ENCODE peak calls at places on chromosomes 7 and 10, in four cellular contexts. R, Y, Q and A are unnamed samples.

GRCh38 chr10:131200856-131201470 is 110.6 kb downstream of the TCERG1L start:
- DNase-seq in R (no peak), Q (no peak), Y (peak; percentile 16), A (no peak)

GRCh38 chr10:1158066-1158465 is 101.9 kb downstream of the WDR37 start:
- DNase-seq in Q (no peak), R (no peak), Y (no peak), A (no peak)

GRCh38 chr10:84004206-84004605 is 135.1 kb upstream of the GHITM start:
- DNase-seq in Y (no peak), Q (no peak), R (no peak), A (no peak)

GRCh38 chr7:75989084-75989725 is 5.2 kb downstream of the TMEM120A start:
- DNase-seq in R (no peak), Y (no peak), Q (no peak), A (no peak)

GRCh38 chr7:141200191-141201108 is 126.6 kb downstream of the TMEM178B start:
- DNase-seq in R (no peak), Q (no peak), Y (no peak), A (no peak)

GRCh38 chr7:27611043-27611442 is 51.6 kb downstream of the HIBADH start:
- DNase-seq in Q (no peak), Y (no peak), R (no peak), A (no peak)

GRCh38 chr7:2018786-2019692 is 213.7 kb downstream of the MAD1L1 start:
- DNase-seq in Q (peak; percentile 41), Y (no peak), R (peak; percentile 86), A (no peak)

GRCh38 chr10:32417906-32418547 is 27.9 kb upstream of the CCDC7 start:
- DNase-seq in Q (no peak), Y (no peak), R (peak; percentile 95), A (no peak)

GRCh38 chr10:59265140-59265539 is 88.7 kb downstream of the PHYHIPL start:
- DNase-seq in R (no peak), Y (no peak), Q (no peak), A (no peak)

GRCh38 chr10:132713421-132714095 is 72.4 kb downstream of the NKX6-2 start:
- DNase-seq in Q (no peak), R (no peak), Y (no peak), A (no peak)

GRCh38 chr7:115218076-115218475 is 296.2 kb downstream of the MDFIC start:
- DNase-seq in Y (no peak), Q (no peak), R (no peak), A (no peak)

GRCh38 chr10:90775351-90776028 is 82.3 kb downstream of the HTR7 start:
- DNase-seq in R (peak; percentile 64), Q (no peak), Y (no peak), A (no peak)

GRCh38 chr10:32972929-32973328 is 14.9 kb upstream of the ITGB1 start:
- DNase-seq in R (no peak), Q (no peak), Y (no peak), A (no peak)

GRCh38 chr10:28054211-28054888 is 55.5 kb upstream of the ODAD2 start:
- DNase-seq in Q (no peak), Y (no peak), R (peak; percentile 92), A (no peak)

GRCh38 chr7:137689761-137690160 is 157.0 kb downstream of the DGKI start:
- DNase-seq in R (no peak), Q (no peak), Y (no peak), A (no peak)

GRCh38 chr7:87341441-87341840 is 4.0 kb upstream of the CROT start:
- DNase-seq in Q (no peak), R (no peak), Y (no peak), A (no peak)

GRCh38 chr7:21076579-21076978 is 289.9 kb upstream of the SP8 start:
- DNase-seq in Y (no peak), Q (no peak), R (no peak), A (no peak)

GRCh38 chr10:84390364-84390763 is 62.0 kb downstream of the CCSER2 start:
- DNase-seq in Q (no peak), Y (no peak), R (no peak), A (no peak)

GRCh38 chr7:74115326-74115725 is 31.7 kb downstream of the LIMK1 start:
- DNase-seq in Y (no peak), R (no peak), Q (no peak), A (no peak)

GRCh38 chr10:130652544-130652943 is 516.4 kb downstream of the GLRX3 start:
- DNase-seq in Y (no peak), Q (no peak), R (no peak), A (no peak)

GRCh38 chr7:68820321-68820720 is 778.0 kb upstream of the AUTS2 start:
- DNase-seq in Y (no peak), R (no peak), Q (no peak), A (no peak)

GRCh38 chr7:101200862-101201599 is at the start of gene MOGAT3:
- DNase-seq in R (no peak), Y (no peak), Q (no peak), A (no peak)

GRCh38 chr7:106111671-106112117 is 418 bp downstream of the SYPL1 start:
- DNase-seq in Y (peak; percentile 70), R (peak; percentile 65), Q (peak; percentile 42), A (no peak)

GRCh38 chr7:132244917-132245480 is 331.3 kb downstream of the PLXNA4 start:
- DNase-seq in Y (no peak), Q (no peak), R (no peak), A (no peak)

GRCh38 chr7:34155225-34155908 is 250.0 kb downstream of the BMPER start:
- DNase-seq in Q (peak; percentile 41), R (peak; percentile 87), Y (no peak), A (peak; percentile 28)

GRCh38 chr7:128053023-128053422 is 21.8 kb upstream of the LRRC4 start:
- DNase-seq in R (no peak), Y (no peak), Q (no peak), A (no peak)

GRCh38 chr7:66627876-66628360 is 763 bp upstream of the KCTD7 start:
- DNase-seq in Q (no peak), Y (peak; percentile 39), R (no peak), A (no peak)

GRCh38 chr10:71486465-71487114 is 89.9 kb downstream of the CDH23 start:
- DNase-seq in R (peak; percentile 10), Y (peak; percentile 61), Q (no peak), A (no peak)

GRCh38 chr7:55198634-55199366 is 166.3 kb upstream of the LANCL2 start:
- DNase-seq in R (no peak), Y (no peak), Q (no peak), A (no peak)

GRCh38 chr7:156308976-156309620 is 331.5 kb upstream of the RNF32 start:
- DNase-seq in Q (no peak), Y (no peak), R (no peak), A (no peak)

GRCh38 chr7:20200361-20200760 is 16.8 kb downstream of the MACC1 start:
- DNase-seq in Y (no peak), Q (no peak), R (no peak), A (no peak)

GRCh38 chr10:119489572-119490326 is 52.8 kb downstream of the RGS10 start:
- DNase-seq in Q (no peak), Y (peak; percentile 83), R (peak; percentile 42), A (no peak)

GRCh38 chr7:80472491-80473200 is 39.2 kb downstream of the GNAT3 start:
- DNase-seq in R (no peak), Y (no peak), Q (no peak), A (no peak)

GRCh38 chr10:103739039-103739764 is 116.2 kb downstream of the SH3PXD2A start:
- DNase-seq in Q (no peak), R (peak; percentile 95), Y (no peak), A (peak; percentile 29)

GRCh38 chr10:124249812-124250432 is 156.5 kb upstream of the CHST15 start:
- DNase-seq in Y (no peak), R (no peak), Q (no peak), A (no peak)

GRCh38 chr10:11476035-11476434 is 135.4 kb downstream of the USP6NL start:
- DNase-seq in Y (no peak), R (no peak), Q (no peak), A (no peak)

GRCh38 chr10:101536800-101537199 is 51.3 kb downstream of the POLL start:
- DNase-seq in R (no peak), Q (no peak), Y (no peak), A (no peak)
- TF ChIP-seq CTCF in R (peak; percentile 48), Q (no peak), Y (no peak), A (no peak)

GRCh38 chr10:13475124-13475523 is 53.7 kb downstream of the BEND7 start:
- DNase-seq in Y (no peak), R (no peak), Q (no peak), A (no peak)

GRCh38 chr10:13472359-13472758 is 56.5 kb downstream of the BEND7 start:
- DNase-seq in Q (no peak), R (no peak), Y (no peak), A (no peak)

GRCh38 chr10:13473986-13474385 is 54.8 kb downstream of the BEND7 start:
- DNase-seq in Q (no peak), R (no peak), Y (no peak), A (no peak)

GRCh38 chr10:13470270-13470669 is 58.5 kb downstream of the BEND7 start:
- DNase-seq in Q (no peak), R (no peak), Y (no peak), A (no peak)
- TF ChIP-seq CTCF in Q (no peak), R (no peak), Y (no peak), A (no peak)

GRCh38 chr10:21385996-21386620 is 139.4 kb downstream of the SKIDA1 start:
- DNase-seq in R (no peak), Y (no peak), Q (no peak), A (no peak)
- TF ChIP-seq CTCF in R (no peak), Y (no peak), Q (no peak), A (no peak)

DNA sequence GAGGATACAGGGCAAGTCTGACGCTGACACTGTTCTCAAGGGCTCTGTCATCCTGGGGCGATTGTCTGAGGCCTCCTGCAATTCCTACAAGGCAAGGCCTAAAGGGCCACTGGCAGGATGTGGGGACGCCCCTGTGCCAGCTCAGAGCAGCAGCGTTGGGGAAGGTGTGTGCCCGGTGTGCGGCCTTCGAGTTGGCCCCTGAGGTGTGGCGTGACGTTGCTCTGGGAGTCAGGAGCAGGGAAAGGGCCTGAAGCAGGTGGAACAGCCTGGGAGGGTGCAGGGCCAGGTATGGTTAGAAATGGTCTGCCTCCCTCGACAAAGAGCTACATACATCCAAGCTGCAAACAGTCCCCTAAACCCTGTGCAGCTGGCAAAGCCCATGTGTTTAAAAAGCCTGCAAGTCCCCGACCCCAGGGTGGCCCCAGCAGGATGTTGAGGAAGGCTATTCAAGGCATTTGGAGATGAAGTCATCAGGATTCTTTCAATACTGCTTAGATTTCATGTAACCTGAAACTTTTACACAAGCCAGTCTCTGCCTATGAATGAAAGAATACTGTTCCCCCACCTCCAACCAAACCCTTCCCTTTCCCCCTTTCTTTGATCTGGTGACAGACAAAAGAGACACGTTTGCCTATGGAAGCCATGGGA is 142.5 kb upstream of the TNS3 start:
- DNase-seq in R (peak; percentile 88), Y (no peak), Q (no peak), A (no peak)
- TF ChIP-seq CTCF in R (no peak), Y (no peak), Q (no peak), A (no peak)

DNA sequence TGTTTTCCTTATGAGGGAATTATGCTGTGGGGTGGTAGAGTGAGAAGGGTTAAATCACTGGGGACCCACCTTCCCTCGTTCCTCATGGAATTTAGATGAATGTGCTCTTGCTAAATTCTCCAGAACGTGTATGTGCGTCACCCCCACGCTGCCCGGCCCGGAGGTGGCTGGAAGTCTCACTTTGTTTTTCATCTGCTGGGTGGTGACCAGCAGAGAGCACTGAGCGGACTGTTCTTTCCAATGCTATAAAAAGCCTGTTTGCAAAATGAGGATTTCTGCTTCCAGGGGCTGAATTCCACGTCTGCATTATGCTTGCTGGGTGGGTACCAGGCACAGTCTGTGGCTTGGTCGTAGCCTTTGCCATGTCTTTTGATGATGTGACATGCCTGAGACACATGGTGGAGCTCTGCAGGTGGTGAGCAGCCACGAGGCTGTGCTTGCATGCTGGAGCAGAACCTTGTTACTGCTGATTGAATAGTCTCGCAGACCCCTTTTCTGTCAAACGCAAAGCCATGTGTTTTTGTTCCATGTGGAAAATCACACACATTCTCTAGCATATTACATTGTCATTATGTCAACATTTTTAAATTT is 31.9 kb upstream of the INSYN2A start:
- DNase-seq in Q (no peak), Y (no peak), R (peak; percentile 6), A (no peak)
- TF ChIP-seq CTCF in Q (no peak), Y (no peak), R (no peak), A (no peak)